ENCODE peak calls at places on chromosomes 5 and 9, in eight cellular contexts. A, S, H, P, T, Z, C and V are unnamed samples.

GRCh38 chr5:55601209-55601618 is 66.5 kb upstream of the PLPP1 start:
- DNase-seq in T (peak), S (no peak), C (peak), A (peak), H (no peak), P (peak), Z (peak), V (no peak)

GRCh38 chr9:110217656-110218099 is 9.7 kb upstream of the C9orf152 start:
- DNase-seq in A (no peak), H (peak), T (no peak), C (peak), Z (no peak), S (no peak), P (peak), V (no peak)

GRCh38 chr5:73370620-73371583 is 77.7 kb downstream of the FOXD1 start:
- DNase-seq in H (no peak), T (no peak), Z (peak), P (peak), C (peak), S (no peak), A (no peak), V (no peak)

GRCh38 chr9:116924462-116925110 is 237.5 kb downstream of the TRIM32 start:
- DNase-seq in H (no peak), C (no peak), S (no peak), A (no peak), P (no peak), Z (no peak), T (no peak), V (no peak)

GRCh38 chr5:14870347-14871083 is 1.1 kb downstream of the ANKH start:
- DNase-seq in P (no peak), C (peak), T (peak), A (no peak), Z (no peak), S (peak), H (peak), V (no peak)

GRCh38 chr5:71883745-71884103 is 164.6 kb downstream of the CARTPT start:
- DNase-seq in C (no peak), Z (no peak), P (no peak), H (no peak), T (peak), A (no peak), S (no peak), V (no peak)

GRCh38 chr5:51326844-51327243 is 56.4 kb upstream of the ISL1 start:
- DNase-seq in C (no peak), Z (no peak), P (no peak), S (peak), A (peak), H (no peak), T (no peak), V (no peak)

GRCh38 chr5:140322751-140323731 is 20.1 kb upstream of the PFDN1 start:
- DNase-seq in S (no peak), Z (peak), P (peak), C (peak), T (peak), A (peak), H (no peak), V (no peak)

GRCh38 chr5:151104795-151105194 is 24.0 kb upstream of the TNIP1 start:
- DNase-seq in S (no peak), C (no peak), T (no peak), P (peak), H (no peak), Z (no peak), A (no peak), V (no peak)

GRCh38 chr9:2150338-2150737 is 135.2 kb downstream of the SMARCA2 start:
- DNase-seq in S (no peak), P (no peak), T (no peak), H (no peak), Z (no peak), A (no peak), C (no peak), V (no peak)

GRCh38 chr9:98049668-98050067 is 6.9 kb upstream of the NANS start:
- DNase-seq in C (no peak), S (no peak), A (no peak), Z (no peak), P (no peak), H (no peak), T (no peak), V (no peak)

GRCh38 chr5:118796081-118796480 is 192.3 kb downstream of the DTWD2 start:
- DNase-seq in H (no peak), A (no peak), C (no peak), S (no peak), P (no peak), T (no peak), Z (no peak), V (no peak)

GRCh38 chr5:53343187-53343586 is 137.2 kb upstream of the FST start:
- DNase-seq in P (peak), A (no peak), C (peak), S (no peak), Z (peak), T (no peak), H (no peak), V (no peak)

GRCh38 chr9:2939368-2939767 is 95.5 kb upstream of the PUM3 start:
- DNase-seq in S (no peak), T (no peak), A (no peak), C (no peak), H (no peak), P (no peak), Z (no peak), V (no peak)

GRCh38 chr5:121910036-121910435 is 51.7 kb upstream of the SRFBP1 start:
- DNase-seq in T (no peak), P (no peak), Z (no peak), S (no peak), H (no peak), C (no peak), A (no peak), V (no peak)

GRCh38 chr5:133081716-133082115 is 29.9 kb downstream of the HSPA4 start:
- DNase-seq in Z (no peak), T (no peak), S (no peak), H (no peak), P (no peak), A (no peak), C (no peak), V (no peak)

GRCh38 chr5:169803077-169803981 is 166.3 kb downstream of the DOCK2 start:
- DNase-seq in Z (no peak), A (no peak), C (peak), P (peak), T (peak), H (no peak), S (no peak), V (no peak)

GRCh38 chr5:180900178-180900577 is 1.2 kb downstream of the BTNL8 start:
- DNase-seq in H (no peak), T (no peak), P (no peak), C (no peak), A (no peak), Z (no peak), S (no peak), V (no peak)

GRCh38 chr9:3931996-3932906 is 367.6 kb downstream of the GLIS3 start:
- DNase-seq in P (peak), H (no peak), C (peak), T (no peak), A (no peak), Z (no peak), S (no peak), V (no peak)

GRCh38 chr9:116437411-116438370 is 249.4 kb upstream of the TRIM32 start:
- DNase-seq in S (no peak), T (no peak), P (no peak), H (no peak), Z (no peak), A (no peak), C (peak), V (no peak)

GRCh38 chr5:88872971-88873370 is 10.0 kb downstream of the MEF2C start:
- DNase-seq in C (no peak), A (no peak), Z (no peak), S (no peak), T (no peak), P (no peak), H (no peak), V (no peak)

GRCh38 chr5:53076014-53076413 is 33.5 kb downstream of the MOCS2 start:
- DNase-seq in A (no peak), T (no peak), P (peak), C (no peak), H (no peak), S (no peak), Z (no peak), V (no peak)

GRCh38 chr9:103721056-103721455 is 373.1 kb upstream of the SMC2 start:
- DNase-seq in Z (no peak), S (no peak), C (no peak), T (no peak), H (no peak), A (no peak), P (no peak), V (no peak)

GRCh38 chr5:137217599-137218200 is 281.4 kb downstream of the SPOCK1 start:
- DNase-seq in S (no peak), T (no peak), C (peak), A (no peak), P (peak), Z (no peak), H (no peak), V (no peak)

GRCh38 chr9:110949081-110949480 is 89.2 kb downstream of the LPAR1 start:
- DNase-seq in P (no peak), T (no peak), Z (no peak), A (no peak), H (no peak), C (no peak), S (no peak), V (no peak)